ENCODE peak calls at places on chromosomes 2 and 18, in five cellular contexts. One of them, this sample, is unnamed. For H3K36me3, the result is how much of the 10 kb centered on the place peaks cover.

GRCh38 chr2:216464104-216464720 is 34.4 kb upstream of the RPL37A start:
- DNase-seq in brain microvascular endothelial cell: no peak
- DNase-seq in pancreas: no peak
- DNase-seq in kidney epithelial cell: no peak
- DNase-seq in colonic mucosa: no peak
- DNase-seq in this sample: no peak

GRCh38 chr2:46241344-46241743 is 55.9 kb upstream of the EPAS1 start:
- DNase-seq in brain microvascular endothelial cell: no peak
- DNase-seq in pancreas: no peak
- DNase-seq in kidney epithelial cell: peak
- DNase-seq in colonic mucosa: no peak
- DNase-seq in this sample: no peak

GRCh38 chr2:7845332-7845731 is 836.5 kb upstream of the ID2 start:
- DNase-seq in brain microvascular endothelial cell: peak
- DNase-seq in pancreas: no peak
- DNase-seq in kidney epithelial cell: peak
- DNase-seq in colonic mucosa: no peak
- DNase-seq in this sample: no peak

GRCh38 chr2:224882291-224883171 is 159.7 kb downstream of the DOCK10 start:
- DNase-seq in brain microvascular endothelial cell: peak
- DNase-seq in pancreas: no peak
- DNase-seq in kidney epithelial cell: peak
- DNase-seq in colonic mucosa: no peak
- DNase-seq in this sample: no peak

GRCh38 chr18:51537487-51537886 is 340.0 kb upstream of the MEX3C start:
- DNase-seq in brain microvascular endothelial cell: peak
- DNase-seq in pancreas: peak
- DNase-seq in kidney epithelial cell: no peak
- DNase-seq in colonic mucosa: no peak
- DNase-seq in this sample: peak

GRCh38 chr2:233447506-233448219 is 93.4 kb downstream of the DGKD start:
- DNase-seq in brain microvascular endothelial cell: no peak
- DNase-seq in pancreas: no peak
- DNase-seq in kidney epithelial cell: no peak
- DNase-seq in colonic mucosa: no peak
- DNase-seq in this sample: no peak

GRCh38 chr18:9707381-9708056 is 582 bp upstream of the RAB31 start:
- DNase-seq in brain microvascular endothelial cell: no peak
- DNase-seq in pancreas: no peak
- DNase-seq in kidney epithelial cell: no peak
- DNase-seq in colonic mucosa: no peak
- DNase-seq in this sample: no peak

GRCh38 chr2:68548396-68548795 is 81.0 kb downstream of the APLF start:
- DNase-seq in brain microvascular endothelial cell: no peak
- DNase-seq in pancreas: no peak
- DNase-seq in kidney epithelial cell: no peak
- DNase-seq in colonic mucosa: no peak
- DNase-seq in this sample: no peak

GRCh38 chr2:235572592-235572991 is 78.7 kb downstream of the AGAP1 start:
- DNase-seq in brain microvascular endothelial cell: no peak
- DNase-seq in pancreas: no peak
- DNase-seq in kidney epithelial cell: no peak
- DNase-seq in colonic mucosa: no peak
- DNase-seq in this sample: no peak

GRCh38 chr2:39059366-39059952 is 61.4 kb downstream of the SOS1 start:
- DNase-seq in brain microvascular endothelial cell: no peak
- DNase-seq in pancreas: no peak
- DNase-seq in kidney epithelial cell: no peak
- DNase-seq in colonic mucosa: no peak
- DNase-seq in this sample: peak

GRCh38 chr2:211611061-211611518 is 927.5 kb downstream of the ERBB4 start:
- DNase-seq in brain microvascular endothelial cell: no peak
- DNase-seq in pancreas: no peak
- DNase-seq in kidney epithelial cell: no peak
- DNase-seq in colonic mucosa: no peak
- DNase-seq in this sample: no peak

GRCh38 chr2:230449901-230450467 is 34.0 kb downstream of the SP100 start:
- DNase-seq in brain microvascular endothelial cell: no peak
- DNase-seq in pancreas: no peak
- DNase-seq in kidney epithelial cell: no peak
- DNase-seq in colonic mucosa: no peak
- DNase-seq in this sample: no peak

GRCh38 chr18:9952633-9953416 is 39.0 kb downstream of the VAPA start:
- DNase-seq in brain microvascular endothelial cell: peak
- DNase-seq in pancreas: no peak
- DNase-seq in kidney epithelial cell: peak
- DNase-seq in colonic mucosa: no peak
- DNase-seq in this sample: no peak

GRCh38 chr18:80033181-80034067 is 810 bp upstream of the RBFA start:
- DNase-seq in brain microvascular endothelial cell: peak
- DNase-seq in pancreas: no peak
- DNase-seq in kidney epithelial cell: no peak
- DNase-seq in colonic mucosa: no peak
- DNase-seq in this sample: no peak

GRCh38 chr18:44341759-44342158 is 338.9 kb upstream of the SETBP1 start:
- DNase-seq in brain microvascular endothelial cell: no peak
- DNase-seq in pancreas: no peak
- DNase-seq in kidney epithelial cell: no peak
- DNase-seq in colonic mucosa: no peak
- DNase-seq in this sample: no peak

GRCh38 chr2:205585451-205586045 is 96.8 kb upstream of the NRP2 start:
- DNase-seq in brain microvascular endothelial cell: no peak
- DNase-seq in pancreas: no peak
- DNase-seq in kidney epithelial cell: no peak
- DNase-seq in colonic mucosa: no peak
- DNase-seq in this sample: no peak

GRCh38 chr2:80499095-80499494 is 194.5 kb upstream of the LRRTM1 start:
- DNase-seq in brain microvascular endothelial cell: peak
- DNase-seq in pancreas: no peak
- DNase-seq in kidney epithelial cell: no peak
- DNase-seq in colonic mucosa: peak
- DNase-seq in this sample: no peak

GRCh38 chr2:84388133-84388532 is 70.9 kb downstream of the SUCLG1 start:
- DNase-seq in brain microvascular endothelial cell: no peak
- DNase-seq in pancreas: no peak
- DNase-seq in kidney epithelial cell: no peak
- DNase-seq in colonic mucosa: no peak
- DNase-seq in this sample: no peak

GRCh38 chr2:166230024-166230723 is 102.4 kb upstream of the SCN1A start:
- DNase-seq in brain microvascular endothelial cell: peak
- DNase-seq in pancreas: no peak
- DNase-seq in kidney epithelial cell: no peak
- DNase-seq in colonic mucosa: no peak
- DNase-seq in this sample: no peak

GRCh38 chr2:226970362-226970761 is 134.5 kb downstream of the RHBDD1 start:
- DNase-seq in brain microvascular endothelial cell: no peak
- DNase-seq in pancreas: no peak
- DNase-seq in kidney epithelial cell: no peak
- DNase-seq in colonic mucosa: no peak
- DNase-seq in this sample: no peak

GRCh38 chr2:84546551-84546950 is 30.3 kb downstream of the DNAH6 start:
- DNase-seq in brain microvascular endothelial cell: no peak
- DNase-seq in pancreas: no peak
- DNase-seq in kidney epithelial cell: no peak
- DNase-seq in colonic mucosa: no peak
- DNase-seq in this sample: no peak

GRCh38 chr2:169619946-169620345 is 35.8 kb downstream of the PPIG start:
- DNase-seq in brain microvascular endothelial cell: no peak
- DNase-seq in pancreas: no peak
- DNase-seq in kidney epithelial cell: no peak
- DNase-seq in colonic mucosa: no peak
- DNase-seq in this sample: no peak

GRCh38 chr2:223041527-223042109 is 10.4 kb upstream of the KCNE4 start:
- DNase-seq in brain microvascular endothelial cell: peak
- DNase-seq in pancreas: peak
- DNase-seq in kidney epithelial cell: peak
- DNase-seq in colonic mucosa: peak
- DNase-seq in this sample: no peak
- TF ChIP-seq CTCF in brain microvascular endothelial cell: no peak
- TF ChIP-seq CTCF in pancreas: no peak
- TF ChIP-seq CTCF in kidney epithelial cell: no peak
- TF ChIP-seq CTCF in colonic mucosa: no peak
- TF ChIP-seq CTCF in this sample: no peak

GRCh38 chr2:208031608-208032019 is 6.3 kb upstream of the PLEKHM3 start:
- DNase-seq in brain microvascular endothelial cell: no peak
- DNase-seq in pancreas: no peak
- DNase-seq in kidney epithelial cell: no peak
- DNase-seq in colonic mucosa: no peak
- DNase-seq in this sample: no peak
- H3K4me3 ChIP-seq in brain microvascular endothelial cell: no peak
- H3K4me3 ChIP-seq in pancreas: no peak
- H3K4me3 ChIP-seq in kidney epithelial cell: no peak
- H3K4me3 ChIP-seq in colonic mucosa: no peak
- H3K4me3 ChIP-seq in this sample: no peak

DNA sequence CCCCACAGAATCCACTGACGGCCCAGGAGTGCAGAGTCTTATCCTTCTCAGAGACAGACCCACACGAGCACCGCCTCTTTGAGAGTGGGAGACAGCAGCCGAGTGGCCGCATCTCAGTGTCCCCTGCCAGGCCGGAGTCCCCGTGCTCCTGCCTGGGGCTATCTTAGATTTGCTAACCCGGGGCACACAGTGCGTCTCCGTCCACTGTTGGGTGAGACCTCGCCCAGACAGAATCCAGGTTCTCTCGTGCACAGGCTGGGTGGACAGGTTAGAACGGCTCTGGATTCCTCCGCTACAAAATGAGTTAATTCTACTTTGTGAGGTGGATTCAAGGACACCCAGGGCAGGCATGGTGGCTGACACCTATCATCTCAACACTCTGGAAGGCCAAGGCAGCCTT is 88.3 kb downstream of the ZNF516 start:
- DNase-seq in brain microvascular endothelial cell: no peak
- DNase-seq in pancreas: no peak
- DNase-seq in kidney epithelial cell: no peak
- DNase-seq in colonic mucosa: no peak
- DNase-seq in this sample: no peak
- H3K36me3 ChIP-seq in brain microvascular endothelial cell: under half
- H3K36me3 ChIP-seq in pancreas: under half
- H3K36me3 ChIP-seq in kidney epithelial cell: under half
- H3K36me3 ChIP-seq in colonic mucosa: under half
- H3K36me3 ChIP-seq in this sample: under half

DNA sequence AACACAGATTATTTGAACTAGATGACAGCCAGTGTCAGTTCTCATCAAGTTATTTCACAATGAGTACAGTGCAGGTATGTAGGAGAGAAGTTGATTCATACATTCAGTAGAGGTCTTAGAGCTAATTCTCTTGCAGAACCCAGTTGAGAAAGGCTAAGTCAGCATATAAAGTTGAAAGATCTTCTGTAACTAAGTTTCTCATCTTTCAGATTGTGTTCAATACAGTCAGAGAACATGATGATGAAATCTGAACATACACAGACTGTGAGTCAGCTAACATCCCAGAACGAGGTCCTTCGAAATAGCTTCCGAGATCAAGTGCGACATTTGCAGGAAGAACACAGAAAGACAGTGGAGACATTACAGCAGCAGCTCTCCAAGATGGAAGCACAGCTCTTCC is 41.9 kb upstream of the LIMS1 start:
- DNase-seq in brain microvascular endothelial cell: peak
- DNase-seq in pancreas: no peak
- DNase-seq in kidney epithelial cell: peak
- DNase-seq in colonic mucosa: no peak
- DNase-seq in this sample: no peak
- TF ChIP-seq CTCF in brain microvascular endothelial cell: peak
- TF ChIP-seq CTCF in pancreas: no peak
- TF ChIP-seq CTCF in kidney epithelial cell: no peak
- TF ChIP-seq CTCF in colonic mucosa: no peak
- TF ChIP-seq CTCF in this sample: no peak

DNA sequence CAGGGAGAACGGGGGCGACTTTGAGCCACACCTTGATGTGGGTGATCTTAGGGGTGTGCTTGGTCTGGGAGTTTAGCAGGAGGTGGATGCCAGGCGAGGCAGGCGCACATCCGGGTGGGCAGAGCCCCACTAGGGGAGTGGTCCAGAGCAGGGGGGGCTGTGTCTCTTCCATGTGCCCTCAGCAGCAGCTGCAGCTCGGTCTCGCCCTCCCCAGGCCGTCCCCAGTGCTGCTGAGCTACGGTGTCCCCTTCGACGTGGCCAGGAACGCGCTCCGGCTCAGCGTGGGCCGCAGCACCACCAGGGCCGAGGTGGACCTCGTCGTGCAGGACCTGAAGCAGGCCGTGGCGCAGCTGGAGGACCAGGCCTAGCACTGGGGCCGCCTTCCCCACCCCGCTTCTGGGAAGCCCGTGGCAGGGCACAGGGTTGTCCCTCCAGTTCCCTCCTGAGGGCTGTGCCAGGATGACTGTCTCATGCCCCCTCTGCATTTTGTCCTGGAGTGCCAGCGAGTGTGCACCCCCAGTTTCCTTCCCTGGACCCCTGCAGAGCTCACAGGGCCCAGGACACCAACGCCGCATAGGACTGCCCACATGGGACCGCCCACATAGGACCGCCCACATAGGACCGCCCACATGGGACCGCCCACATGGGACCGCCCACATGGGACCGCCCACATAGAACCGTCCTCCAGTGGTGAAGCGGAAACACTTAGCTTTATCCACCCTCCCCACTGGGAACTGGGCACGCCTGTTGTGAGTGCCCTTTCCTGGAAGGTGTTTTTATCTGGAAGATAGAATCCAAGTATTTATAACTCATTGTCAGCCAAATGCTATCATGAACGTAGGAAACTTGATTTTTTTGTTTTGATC is 1.9 kb upstream of the ESPNL start:
- DNase-seq in brain microvascular endothelial cell: no peak
- DNase-seq in pancreas: peak
- DNase-seq in kidney epithelial cell: peak
- DNase-seq in colonic mucosa: peak
- DNase-seq in this sample: peak
- H3K4me3 ChIP-seq in brain microvascular endothelial cell: no peak
- H3K4me3 ChIP-seq in pancreas: no peak
- H3K4me3 ChIP-seq in kidney epithelial cell: no peak
- H3K4me3 ChIP-seq in colonic mucosa: no peak
- H3K4me3 ChIP-seq in this sample: no peak

GRCh38 chr2:95099910-95100309 is 21.7 kb downstream of the MRPS5 start:
- DNase-seq in brain microvascular endothelial cell: no peak
- DNase-seq in pancreas: no peak
- DNase-seq in kidney epithelial cell: no peak
- DNase-seq in colonic mucosa: no peak
- DNase-seq in this sample: no peak
- H3K36me3 ChIP-seq in brain microvascular endothelial cell: under half
- H3K36me3 ChIP-seq in pancreas: under half
- H3K36me3 ChIP-seq in kidney epithelial cell: under half
- H3K36me3 ChIP-seq in colonic mucosa: under half
- H3K36me3 ChIP-seq in this sample: under half